ENCODE peak calls at places on chromosomes 3 and 15, in ten cellular contexts. J, P, H, R, A, G, E, S, Z and L are unnamed samples. For H3K4me1, the result is how much of the 10 kb centered on the place peaks cover.

GRCh38 chr3:127844326-127844942 is 22.1 kb upstream of the MGLL start:
- DNase-seq in J (no peak), P (no peak), H (no peak), R (no peak), A (no peak), G (no peak), E (no peak), S (no peak), Z (no peak), L (no peak)

GRCh38 chr3:48891606-48892005 is 7.1 kb downstream of the SLC25A20 start:
- DNase-seq in J (no peak), P (no peak), H (no peak), R (no peak), A (no peak), G (no peak), E (no peak), S (no peak), Z (no peak), L (no peak)

GRCh38 chr15:44598892-44599291 is 61.9 kb downstream of the EIF3J start:
- DNase-seq in J (no peak), P (no peak), H (no peak), R (no peak), A (no peak), G (no peak), E (no peak), S (no peak), Z (no peak), L (no peak)

GRCh38 chr3:192947421-192947820 is 29.8 kb upstream of the MB21D2 start:
- DNase-seq in J (no peak), P (no peak), H (no peak), R (no peak), A (no peak), G (no peak), E (no peak), S (no peak), Z (no peak), L (no peak)

GRCh38 chr15:62989366-62990055 is 53.0 kb upstream of the TPM1 start:
- DNase-seq in J (no peak), P (no peak), H (no peak), R (no peak), A (no peak), G (no peak), E (no peak), S (no peak), Z (no peak), L (no peak)

GRCh38 chr3:129118745-129119144 is 2.9 kb downstream of the RAB43 start:
- DNase-seq in J (no peak), P (no peak), H (no peak), R (no peak), A (no peak), G (no peak), E (no peak), S (no peak), Z (no peak), L (no peak)

GRCh38 chr3:42014949-42015533 is 53.1 kb upstream of the ULK4 start:
- DNase-seq in J (peak), P (peak), H (peak), R (peak), A (no peak), G (no peak), E (no peak), S (peak), Z (peak), L (peak)

GRCh38 chr3:70813306-70813705 is 500.9 kb upstream of the MDFIC2 start:
- DNase-seq in J (no peak), P (no peak), H (no peak), R (no peak), A (no peak), G (no peak), E (no peak), S (no peak), Z (no peak), L (no peak)

GRCh38 chr3:50168388-50168787 is 13.3 kb downstream of the SEMA3F start:
- DNase-seq in J (no peak), P (no peak), H (no peak), R (no peak), A (no peak), G (no peak), E (peak), S (no peak), Z (no peak), L (no peak)

GRCh38 chr15:77650285-77650684 is 17.6 kb upstream of the LINGO1 start:
- DNase-seq in J (peak), P (no peak), H (no peak), R (no peak), A (peak), G (no peak), E (peak), S (no peak), Z (peak), L (no peak)

GRCh38 chr3:177977381-177978158 is 558.7 kb upstream of the KCNMB2 start:
- DNase-seq in J (no peak), P (no peak), H (no peak), R (no peak), A (no peak), G (no peak), E (no peak), S (no peak), Z (no peak), L (no peak)

GRCh38 chr15:48358681-48359152 is 27.5 kb downstream of the DUT start:
- DNase-seq in J (no peak), P (no peak), H (no peak), R (no peak), A (no peak), G (no peak), E (no peak), S (no peak), Z (no peak), L (no peak)

GRCh38 chr3:126613481-126614187 is 41.3 kb downstream of the TXNRD3 start:
- DNase-seq in J (no peak), P (no peak), H (no peak), R (no peak), A (no peak), G (no peak), E (no peak), S (no peak), Z (no peak), L (no peak)

GRCh38 chr15:90154861-90155626 is 46.1 kb upstream of the SEMA4B start:
- DNase-seq in J (no peak), P (peak), H (no peak), R (no peak), A (peak), G (no peak), E (no peak), S (no peak), Z (no peak), L (peak)

GRCh38 chr15:77795446-77795845 is 162.7 kb upstream of the LINGO1 start:
- DNase-seq in J (no peak), P (no peak), H (no peak), R (no peak), A (no peak), G (no peak), E (no peak), S (no peak), Z (no peak), L (no peak)

GRCh38 chr3:44976002-44976815 is at the start of the genes EXOSC7 and ZDHHC3:
- DNase-seq in J (peak), P (peak), H (peak), R (peak), A (peak), G (peak), E (peak), S (peak), Z (peak), L (peak)

GRCh38 chr3:42705039-42705767 is 2.6 kb upstream of the HHATL start:
- DNase-seq in J (no peak), P (peak), H (peak), R (peak), A (no peak), G (no peak), E (no peak), S (no peak), Z (no peak), L (no peak)

GRCh38 chr3:146589899-146590508 is 15.1 kb downstream of the PLSCR5 start:
- DNase-seq in J (peak), P (no peak), H (peak), R (no peak), A (peak), G (no peak), E (no peak), S (peak), Z (no peak), L (peak)

GRCh38 chr3:43366466-43366865 is 80.1 kb downstream of the SNRK start:
- DNase-seq in J (no peak), P (no peak), H (no peak), R (no peak), A (no peak), G (no peak), E (no peak), S (no peak), Z (no peak), L (no peak)

GRCh38 chr15:52076889-52077781 is 35.4 kb downstream of the BCL2L10 start:
- DNase-seq in J (peak), P (no peak), H (no peak), R (no peak), A (no peak), G (no peak), E (no peak), S (no peak), Z (no peak), L (peak)

GRCh38 chr3:57557088-57557537 is 1.0 kb downstream of the PDE12 start:
- DNase-seq in J (peak), P (peak), H (no peak), R (no peak), A (peak), G (no peak), E (peak), S (peak), Z (no peak), L (peak)

GRCh38 chr3:191393146-191393545 is 62.8 kb upstream of the UTS2B start:
- DNase-seq in J (no peak), P (no peak), H (no peak), R (no peak), A (no peak), G (no peak), E (no peak), S (no peak), Z (no peak), L (no peak)

GRCh38 chr3:43526956-43527355 is 94.9 kb downstream of the ANO10 start:
- DNase-seq in J (no peak), P (no peak), H (no peak), R (no peak), A (no peak), G (no peak), E (no peak), S (no peak), Z (no peak), L (no peak)

GRCh38 chr15:101810905-101811304 is 1.1 kb upstream of the OR4F15 start:
- DNase-seq in J (peak), P (no peak), H (no peak), R (no peak), A (no peak), G (no peak), E (peak), S (no peak), Z (no peak), L (no peak)

GRCh38 chr3:128076783-128077624 is 24.8 kb downstream of the SEC61A1 start:
- DNase-seq in J (no peak), P (no peak), H (no peak), R (peak), A (peak), G (no peak), E (no peak), S (no peak), Z (no peak), L (peak)

GRCh38 chr3:52490938-52491526 is 4.1 kb upstream of the STAB1 start:
- DNase-seq in J (no peak), P (peak), H (no peak), R (no peak), A (no peak), G (no peak), E (no peak), S (peak), Z (peak), L (peak)

GRCh38 chr15:94480289-94480834 is 249.0 kb downstream of the MCTP2 start:
- DNase-seq in J (peak), P (no peak), H (no peak), R (no peak), A (no peak), G (no peak), E (no peak), S (no peak), Z (no peak), L (no peak)

GRCh38 chr3:16148783-16149182 is 25.7 kb upstream of the GALNT15 start:
- DNase-seq in J (no peak), P (peak), H (peak), R (no peak), A (no peak), G (peak), E (no peak), S (peak), Z (peak), L (peak)

GRCh38 chr3:43629741-43630140 is 7.9 kb upstream of the ANO10 start:
- DNase-seq in J (no peak), P (no peak), H (no peak), R (no peak), A (no peak), G (no peak), E (no peak), S (no peak), Z (no peak), L (no peak)

GRCh38 chr3:42013652-42014442 is 51.9 kb upstream of the ULK4 start:
- DNase-seq in J (no peak), P (peak), H (peak), R (peak), A (peak), G (no peak), E (no peak), S (peak), Z (peak), L (peak)

GRCh38 chr3:111081008-111081545 is 9.5 kb downstream of the NECTIN3 start:
- DNase-seq in J (peak), P (no peak), H (no peak), R (no peak), A (no peak), G (no peak), E (no peak), S (no peak), Z (no peak), L (no peak)

GRCh38 chr3:99532246-99532645 is 106.1 kb upstream of the COL8A1 start:
- DNase-seq in J (peak), P (peak), H (peak), R (no peak), A (peak), G (no peak), E (peak), S (peak), Z (no peak), L (peak)

GRCh38 chr3:114404590-114404989 is 110.8 kb downstream of the TIGIT start:
- DNase-seq in J (no peak), P (no peak), H (no peak), R (no peak), A (no peak), G (no peak), E (no peak), S (no peak), Z (no peak), L (no peak)

GRCh38 chr3:112751564-112751963 is 95.1 kb downstream of the CD200R1L start:
- DNase-seq in J (no peak), P (no peak), H (no peak), R (no peak), A (no peak), G (no peak), E (no peak), S (no peak), Z (no peak), L (no peak)

GRCh38 chr3:115325539-115325938 is 178.5 kb upstream of the ZBTB20 start:
- DNase-seq in J (peak), P (no peak), H (no peak), R (no peak), A (peak), G (no peak), E (peak), S (peak), Z (no peak), L (no peak)

GRCh38 chr15:66222273-66223198 is 31.0 kb downstream of the MEGF11 start:
- DNase-seq in J (no peak), P (no peak), H (no peak), R (peak), A (no peak), G (no peak), E (no peak), S (no peak), Z (no peak), L (no peak)

GRCh38 chr15:66224946-66225345 is 28.6 kb downstream of the MEGF11 start:
- DNase-seq in J (no peak), P (no peak), H (no peak), R (no peak), A (no peak), G (no peak), E (no peak), S (no peak), Z (no peak), L (no peak)

GRCh38 chr15:66229790-66230460 is 23.6 kb downstream of the MEGF11 start:
- DNase-seq in J (no peak), P (no peak), H (no peak), R (no peak), A (no peak), G (no peak), E (no peak), S (no peak), Z (no peak), L (no peak)

GRCh38 chr15:66228807-66229557 is 24.6 kb downstream of the MEGF11 start:
- DNase-seq in J (no peak), P (no peak), H (no peak), R (no peak), A (no peak), G (no peak), E (no peak), S (no peak), Z (no peak), L (no peak)

GRCh38 chr15:66226736-66227135 is 26.8 kb downstream of the MEGF11 start:
- DNase-seq in J (no peak), P (no peak), H (no peak), R (no peak), A (no peak), G (no peak), E (no peak), S (no peak), Z (no peak), L (no peak)
- H3K27ac ChIP-seq in J (no peak), P (no peak), H (no peak), R (no peak), A (no peak), G (no peak), E (no peak), S (no peak), Z (no peak), L (no peak)

GRCh38 chr15:93081399-93081798 is 7.6 kb downstream of the RGMA start:
- DNase-seq in J (no peak), P (no peak), H (no peak), R (no peak), A (no peak), G (no peak), E (no peak), S (no peak), Z (no peak), L (no peak)

GRCh38 chr15:93087825-93088199 is 1.2 kb downstream of the RGMA start:
- DNase-seq in J (peak), P (peak), H (peak), R (peak), A (peak), G (peak), E (peak), S (peak), Z (peak), L (peak)

GRCh38 chr15:93086791-93087190 is 2.2 kb downstream of the RGMA start:
- DNase-seq in J (no peak), P (no peak), H (no peak), R (no peak), A (no peak), G (no peak), E (no peak), S (no peak), Z (no peak), L (no peak)

GRCh38 chr15:93080451-93080850 is 8.6 kb downstream of the RGMA start:
- DNase-seq in J (no peak), P (no peak), H (no peak), R (no peak), A (no peak), G (no peak), E (no peak), S (no peak), Z (no peak), L (no peak)

GRCh38 chr15:93082861-93083260 is 6.2 kb downstream of the RGMA start:
- DNase-seq in J (no peak), P (no peak), H (no peak), R (no peak), A (no peak), G (no peak), E (no peak), S (no peak), Z (no peak), L (no peak)
- H3K4me1 ChIP-seq in J (under half), P (under half), H (under half), R (under half), A (under half), G (under half), E (under half), S (under half), Z (under half), L (under half)

GRCh38 chr15:73754461-73754860 is 1.3 kb upstream of the INSYN1 start:
- DNase-seq in J (no peak), P (no peak), H (no peak), R (no peak), A (no peak), G (no peak), E (no peak), S (no peak), Z (no peak), L (no peak)
- H3K27ac ChIP-seq in J (no peak), P (no peak), H (no peak), R (no peak), A (no peak), G (no peak), E (no peak), S (no peak), Z (no peak), L (no peak)

GRCh38 chr15:86645861-86646393 is 566.3 kb downstream of the AGBL1 start:
- DNase-seq in J (no peak), P (no peak), H (no peak), R (no peak), A (no peak), G (no peak), E (no peak), S (no peak), Z (no peak), L (no peak)

GRCh38 chr15:86653344-86654192 is 573.9 kb downstream of the AGBL1 start:
- DNase-seq in J (no peak), P (no peak), H (no peak), R (no peak), A (no peak), G (no peak), E (no peak), S (no peak), Z (no peak), L (no peak)

GRCh38 chr15:86649277-86649676 is 569.6 kb downstream of the AGBL1 start:
- DNase-seq in J (no peak), P (no peak), H (no peak), R (no peak), A (no peak), G (no peak), E (no peak), S (no peak), Z (no peak), L (no peak)

GRCh38 chr15:86647810-86648440 is 568.3 kb downstream of the AGBL1 start:
- DNase-seq in J (no peak), P (no peak), H (no peak), R (no peak), A (no peak), G (no peak), E (no peak), S (no peak), Z (no peak), L (no peak)

GRCh38 chr15:86650084-86650483 is 570.4 kb downstream of the AGBL1 start:
- DNase-seq in J (no peak), P (no peak), H (no peak), R (no peak), A (peak), G (no peak), E (no peak), S (no peak), Z (no peak), L (no peak)
- H3K4me1 ChIP-seq in J (under half), P (under half), H (under half), R (under half), A (under half), G (under half), E (under half), S (under half), Z (under half), L (under half)

GRCh38 chr3:149383703-149384102 is 6.3 kb upstream of the TM4SF1 start:
- DNase-seq in J (no peak), P (no peak), H (no peak), R (no peak), A (no peak), G (no peak), E (no peak), S (no peak), Z (no peak), L (no peak)

GRCh38 chr3:149386299-149386606 is 8.8 kb upstream of the TM4SF1 start:
- DNase-seq in J (no peak), P (no peak), H (no peak), R (no peak), A (no peak), G (no peak), E (no peak), S (no peak), Z (no peak), L (no peak)

GRCh38 chr3:149384167-149384566 is 6.7 kb upstream of the TM4SF1 start:
- DNase-seq in J (no peak), P (no peak), H (no peak), R (no peak), A (no peak), G (no peak), E (no peak), S (no peak), Z (no peak), L (no peak)

GRCh38 chr3:149384911-149385321 is 7.5 kb upstream of the TM4SF1 start:
- DNase-seq in J (peak), P (no peak), H (peak), R (no peak), A (no peak), G (no peak), E (no peak), S (no peak), Z (no peak), L (no peak)

DNA sequence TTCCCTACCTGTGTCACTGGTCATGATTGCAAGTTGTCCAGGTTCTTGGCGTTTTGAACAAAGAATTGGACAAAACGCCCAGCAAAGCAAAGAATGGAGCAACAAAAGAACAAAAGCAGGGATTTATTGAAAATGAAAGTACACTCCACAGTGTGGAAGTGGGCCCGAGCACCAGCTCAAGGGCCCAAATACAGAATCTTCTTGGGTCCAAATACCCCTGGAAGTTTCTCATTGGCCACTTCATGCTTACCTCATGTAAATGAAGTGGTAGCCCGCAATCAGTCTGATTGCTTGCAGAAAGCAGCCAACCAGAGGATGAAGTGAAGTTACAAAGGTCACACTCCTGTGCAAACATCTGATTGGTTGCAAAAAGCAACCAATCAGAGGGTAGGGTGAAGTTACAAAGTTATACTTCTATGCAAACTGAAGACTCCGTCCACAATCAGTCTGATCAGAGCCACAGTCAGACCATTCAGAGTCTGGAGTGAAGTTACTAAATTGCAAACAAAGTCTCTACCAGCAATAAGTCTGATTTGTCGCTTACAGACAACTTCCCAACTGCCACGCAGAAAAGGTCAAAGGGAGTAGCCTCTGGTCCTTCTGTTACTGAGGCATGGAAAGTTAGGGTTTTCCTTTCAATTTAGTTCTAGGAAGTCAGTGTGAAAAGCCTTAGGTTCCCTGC is 8.3 kb upstream of the TM4SF1 start:
- DNase-seq in J (no peak), P (no peak), H (no peak), R (no peak), A (no peak), G (no peak), E (no peak), S (no peak), Z (no peak), L (no peak)
- H3K27ac ChIP-seq in J (no peak), P (peak), H (peak), R (peak), A (no peak), G (no peak), E (no peak), S (no peak), Z (peak), L (no peak)

GRCh38 chr15:31217067-31217466 is 109.6 kb upstream of the KLF13 start:
- DNase-seq in J (no peak), P (no peak), H (no peak), R (no peak), A (no peak), G (no peak), E (no peak), S (no peak), Z (no peak), L (peak)
- H3K4me1 ChIP-seq in J (under half), P (under half), H (under half), R (under half), A (under half), G (half or more), E (under half), S (under half), Z (under half), L (under half)